ENCODE peak calls at places on chromosome 1, in four cellular contexts. I, V, Y and N are unnamed samples.

GRCh38 chr1:203367051-203367450 is 16.1 kb upstream of the FMOD start:
- DNase-seq in Y (no peak), V (no peak), I (peak), N (no peak)

GRCh38 chr1:110816945-110817344 is 56.0 kb upstream of the CD53 start:
- DNase-seq in V (no peak), Y (no peak), I (no peak), N (no peak)

GRCh38 chr1:51697160-51697559 is 80.3 kb downstream of the OSBPL9 start:
- DNase-seq in V (no peak), I (no peak), Y (no peak), N (no peak)

GRCh38 chr1:240608707-240609106 is 3.2 kb downstream of the GREM2 start:
- DNase-seq in V (peak), Y (peak), I (peak), N (no peak)

GRCh38 chr1:7847599-7847998 is 5.3 kb downstream of the UTS2 start:
- DNase-seq in I (no peak), V (no peak), Y (no peak), N (no peak)

GRCh38 chr1:29647581-29647980 is 411.3 kb downstream of the PTPRU start:
- DNase-seq in V (no peak), Y (no peak), I (no peak), N (no peak)

GRCh38 chr1:204928671-204929486 is 58.2 kb downstream of the NFASC start:
- DNase-seq in I (no peak), Y (no peak), V (no peak), N (no peak)

GRCh38 chr1:212401838-212402582 is 12.7 kb downstream of the PACC1 start:
- DNase-seq in V (no peak), Y (no peak), I (no peak), N (no peak)

GRCh38 chr1:59718989-59719360 is 95.8 kb upstream of the HOOK1 start:
- DNase-seq in I (no peak), Y (no peak), V (no peak), N (no peak)

GRCh38 chr1:62481681-62482080 is 44.8 kb downstream of the USP1 start:
- DNase-seq in Y (no peak), V (no peak), I (no peak), N (no peak)

GRCh38 chr1:22739648-22740385 is 29.2 kb downstream of the EPHB2 start:
- DNase-seq in Y (no peak), V (no peak), I (no peak), N (peak)

GRCh38 chr1:74964508-74964907 is 169.7 kb upstream of the LHX8 start:
- DNase-seq in V (peak), Y (no peak), I (no peak), N (no peak)

GRCh38 chr1:181140398-181140797 is 51.9 kb downstream of the IER5 start:
- DNase-seq in Y (peak), V (no peak), I (no peak), N (no peak)

GRCh38 chr1:145916745-145917144 is 1.8 kb downstream of the PEX11B start:
- DNase-seq in I (no peak), V (no peak), Y (no peak), N (no peak)

GRCh38 chr1:107277022-107277421 is 136.2 kb downstream of the NTNG1 start:
- DNase-seq in I (peak), V (peak), Y (peak), N (no peak)

GRCh38 chr1:206025283-206025820 is 1.7 kb upstream of the CTSE start:
- DNase-seq in I (no peak), Y (no peak), V (no peak), N (no peak)

GRCh38 chr1:89754518-89754917 is 66.3 kb upstream of the LRRC8D start:
- DNase-seq in Y (no peak), V (no peak), I (no peak), N (no peak)

GRCh38 chr1:162275622-162276175 is 101.0 kb downstream of the SPATA46 start:
- DNase-seq in Y (no peak), V (no peak), I (no peak), N (no peak)

GRCh38 chr1:201711101-201711597 is 117.8 kb upstream of the IPO9 start:
- DNase-seq in I (no peak), V (no peak), Y (no peak), N (no peak)

GRCh38 chr1:9822897-9823692 is 670 bp downstream of the CLSTN1 start:
- DNase-seq in I (peak), V (no peak), Y (peak), N (no peak)

GRCh38 chr1:7683521-7683920 is 87.6 kb upstream of the VAMP3 start:
- DNase-seq in Y (no peak), I (no peak), V (no peak), N (no peak)

GRCh38 chr1:183934284-183934683 is 103.2 kb downstream of the COLGALT2 start:
- DNase-seq in I (no peak), Y (no peak), V (no peak), N (no peak)

GRCh38 chr1:78171736-78172590 is 126.2 kb downstream of the GIPC2 start:
- DNase-seq in Y (no peak), V (no peak), I (no peak), N (no peak)

GRCh38 chr1:14735861-14736260 is 137.4 kb downstream of the KAZN start:
- DNase-seq in V (no peak), I (no peak), Y (no peak), N (no peak)

GRCh38 chr1:10958614-10959013 is 53.8 kb upstream of the TARDBP start:
- DNase-seq in V (no peak), I (no peak), Y (no peak), N (no peak)

GRCh38 chr1:87394462-87394861 is 65.8 kb downstream of the LMO4 start:
- DNase-seq in I (no peak), V (no peak), Y (no peak), N (no peak)

GRCh38 chr1:107874221-107874620 is 90.8 kb downstream of the VAV3 start:
- DNase-seq in Y (no peak), V (no peak), I (no peak), N (no peak)

GRCh38 chr1:15065291-15065690 is 88.3 kb upstream of the TMEM51 start:
- DNase-seq in I (no peak), Y (no peak), V (no peak), N (no peak)

GRCh38 chr1:118381197-118381596 is 196.2 kb upstream of the SPAG17 start:
- DNase-seq in Y (no peak), V (no peak), I (no peak), N (no peak)

GRCh38 chr1:153597206-153597605 is 15.7 kb downstream of the S100A16 start:
- DNase-seq in V (no peak), I (no peak), Y (peak), N (no peak)

GRCh38 chr1:162008799-162009198 is 14.9 kb downstream of the OLFML2B start:
- DNase-seq in I (no peak), V (no peak), Y (no peak), N (no peak)

GRCh38 chr1:15733218-15733725 is 2.8 kb upstream of the SLC25A34 start:
- DNase-seq in Y (no peak), I (no peak), V (no peak), N (no peak)

GRCh38 chr1:11731719-11732283 is 4.1 kb upstream of the AGTRAP start:
- DNase-seq in Y (no peak), I (no peak), V (peak), N (no peak)

GRCh38 chr1:17568014-17568413 is 28.5 kb downstream of the ARHGEF10L start:
- DNase-seq in Y (no peak), V (no peak), I (no peak), N (no peak)

GRCh38 chr1:234701737-234702341 is 91.9 kb upstream of the IRF2BP2 start:
- DNase-seq in I (no peak), Y (no peak), V (no peak), N (no peak)

GRCh38 chr1:26820784-26821269 is 5.7 kb upstream of the ZDHHC18 start:
- DNase-seq in I (peak), Y (peak), V (no peak), N (no peak)

GRCh38 chr1:59146651-59147358 is 150.1 kb upstream of the FGGY start:
- DNase-seq in I (peak), Y (peak), V (no peak), N (no peak)

GRCh38 chr1:228695015-228695955 is 40.0 kb upstream of the RHOU start:
- DNase-seq in I (no peak), Y (peak), V (no peak), N (no peak)

GRCh38 chr1:24391882-24392603 is 21.5 kb downstream of the STPG1 start:
- DNase-seq in I (peak), V (peak), Y (peak), N (no peak)

GRCh38 chr1:169491845-169492281 is 6.1 kb upstream of the SLC19A2 start:
- DNase-seq in V (no peak), I (no peak), Y (peak), N (no peak)